ENCODE peak calls at places on chromosomes 5 and 9, in seven cellular contexts. C is uterus; Q is IMR-90; G is coronary artery; U is psoas muscle; S is A549; B is CD8-positive, alpha-beta T cell. R is an unnamed sample.

GRCh38 chr5:179162351-179163235 is 102.4 kb downstream of the ZNF354C start:
- DNase-seq in C (peak), B (no peak), S (no peak), Q (no peak), G (no peak), U (no peak), R (no peak)

GRCh38 chr9:93010056-93010455 is 48.4 kb upstream of the SUSD3 start:
- DNase-seq in G (no peak), S (no peak), B (no peak), U (no peak), C (no peak), Q (no peak), R (no peak)

GRCh38 chr9:20219437-20219836 is 402.9 kb downstream of the MLLT3 start:
- DNase-seq in B (no peak), U (no peak), S (no peak), C (no peak), Q (no peak), G (no peak), R (no peak)

GRCh38 chr9:134066923-134067851 is 639 bp downstream of the BRD3 start:
- DNase-seq in G (peak), U (peak), B (peak), C (no peak), Q (peak), S (peak), R (peak)

GRCh38 chr5:342501-343460 is 21.3 kb downstream of the AHRR start:
- DNase-seq in B (no peak), C (no peak), G (no peak), S (no peak), Q (no peak), U (no peak), R (no peak)

GRCh38 chr5:10634056-10634455 is 70.2 kb downstream of the ANKRD33B start:
- DNase-seq in G (no peak), C (no peak), Q (no peak), S (no peak), B (no peak), U (no peak), R (no peak)

GRCh38 chr9:128149001-128149701 is at the start of gene LCN2:
- DNase-seq in Q (no peak), B (no peak), S (peak), C (no peak), U (no peak), G (no peak), R (peak)

GRCh38 chr9:112091805-112092204 is 83.3 kb downstream of the SUSD1 start:
- DNase-seq in Q (peak), B (no peak), U (no peak), C (no peak), G (no peak), S (no peak), R (peak)

GRCh38 chr5:43840424-43841232 is 237.6 kb downstream of the NNT start:
- DNase-seq in C (no peak), Q (no peak), U (no peak), S (no peak), G (no peak), B (no peak), R (no peak)

GRCh38 chr9:83474631-83475030 is 63.6 kb downstream of the FRMD3 start:
- DNase-seq in C (no peak), S (no peak), G (no peak), Q (no peak), U (no peak), B (no peak), R (no peak)

GRCh38 chr5:43313854-43314457 is 744 bp upstream of the HMGCS1 start:
- DNase-seq in B (no peak), U (no peak), Q (no peak), C (peak), G (no peak), S (no peak), R (no peak)

GRCh38 chr9:133635903-133636531 is at the start of gene DBH:
- DNase-seq in C (no peak), B (no peak), G (no peak), U (no peak), S (no peak), Q (no peak), R (no peak)

GRCh38 chr5:179585903-179586511 is 35.7 kb downstream of the RUFY1 start:
- DNase-seq in Q (no peak), B (no peak), C (no peak), U (no peak), G (no peak), S (no peak), R (no peak)

GRCh38 chr9:36316049-36316448 is 57.8 kb upstream of the GNE start:
- DNase-seq in U (no peak), S (no peak), B (no peak), C (no peak), Q (no peak), G (no peak), R (no peak)

GRCh38 chr9:4137234-4137633 is 162.6 kb downstream of the GLIS3 start:
- DNase-seq in U (no peak), B (no peak), C (no peak), S (peak), G (no peak), Q (peak), R (no peak)

GRCh38 chr5:161548472-161549094 is 2.1 kb upstream of the GABRB2 start:
- DNase-seq in G (no peak), S (no peak), Q (no peak), C (no peak), B (no peak), U (no peak), R (no peak)

GRCh38 chr9:133558191-133559126 is 24.0 kb downstream of the ADAMTSL2 start:
- DNase-seq in S (peak), Q (peak), U (no peak), C (peak), G (no peak), B (no peak), R (no peak)

GRCh38 chr5:116371935-116372334 is 202.7 kb downstream of the SEMA6A start:
- DNase-seq in U (no peak), Q (no peak), S (no peak), G (no peak), B (no peak), C (no peak), R (no peak)

GRCh38 chr5:175814676-175815075 is 56.7 kb upstream of the CPLX2 start:
- DNase-seq in B (no peak), G (no peak), U (peak), Q (peak), S (peak), C (no peak), R (no peak)

GRCh38 chr9:36999728-37000333 is 34.2 kb downstream of the PAX5 start:
- DNase-seq in C (no peak), B (no peak), G (no peak), Q (no peak), S (no peak), U (no peak), R (no peak)

GRCh38 chr5:115835481-115835880 is 5.9 kb downstream of the ATG12 start:
- DNase-seq in U (no peak), G (no peak), B (no peak), C (no peak), Q (no peak), S (no peak), R (no peak)

GRCh38 chr9:14168381-14168780 is 145.6 kb downstream of the NFIB start:
- DNase-seq in U (no peak), Q (no peak), S (no peak), B (no peak), G (no peak), C (no peak), R (no peak)

GRCh38 chr9:113963017-113963620 is 87.0 kb downstream of the ZNF618 start:
- DNase-seq in U (peak), S (peak), G (no peak), B (no peak), C (no peak), Q (peak), R (no peak)

GRCh38 chr9:109440797-109441287 is 57.3 kb downstream of the PTPN3 start:
- DNase-seq in U (no peak), B (peak), C (peak), Q (peak), S (peak), G (no peak), R (no peak)

GRCh38 chr5:11719888-11720481 is 184.3 kb downstream of the CTNND2 start:
- DNase-seq in C (no peak), B (no peak), S (no peak), Q (no peak), G (no peak), U (no peak), R (peak)

GRCh38 chr5:134143964-134144941 is 29.8 kb downstream of the TCF7 start:
- DNase-seq in Q (no peak), U (no peak), S (no peak), C (no peak), G (no peak), B (peak), R (no peak)

GRCh38 chr9:133144142-133144886 is 19.4 kb downstream of the GBGT1 start:
- DNase-seq in B (peak), S (peak), C (peak), G (no peak), Q (peak), U (peak), R (peak)

GRCh38 chr5:158456756-158457155 is 597.8 kb upstream of the CLINT1 start:
- DNase-seq in Q (peak), U (peak), C (no peak), S (peak), B (no peak), G (no peak), R (no peak)

GRCh38 chr9:132673355-132673754 is 3.1 kb downstream of the GTF3C4 start:
- DNase-seq in B (no peak), Q (peak), U (no peak), G (no peak), S (peak), C (no peak), R (no peak)

GRCh38 chr5:177982072-177982727 is 13.8 kb downstream of the PROP1 start:
- DNase-seq in Q (no peak), B (peak), S (peak), U (no peak), G (no peak), C (no peak), R (no peak)

GRCh38 chr9:94903961-94904421 is 177.5 kb downstream of the AOPEP start:
- DNase-seq in Q (peak), C (no peak), S (no peak), G (no peak), B (no peak), U (no peak), R (no peak)

DNA sequence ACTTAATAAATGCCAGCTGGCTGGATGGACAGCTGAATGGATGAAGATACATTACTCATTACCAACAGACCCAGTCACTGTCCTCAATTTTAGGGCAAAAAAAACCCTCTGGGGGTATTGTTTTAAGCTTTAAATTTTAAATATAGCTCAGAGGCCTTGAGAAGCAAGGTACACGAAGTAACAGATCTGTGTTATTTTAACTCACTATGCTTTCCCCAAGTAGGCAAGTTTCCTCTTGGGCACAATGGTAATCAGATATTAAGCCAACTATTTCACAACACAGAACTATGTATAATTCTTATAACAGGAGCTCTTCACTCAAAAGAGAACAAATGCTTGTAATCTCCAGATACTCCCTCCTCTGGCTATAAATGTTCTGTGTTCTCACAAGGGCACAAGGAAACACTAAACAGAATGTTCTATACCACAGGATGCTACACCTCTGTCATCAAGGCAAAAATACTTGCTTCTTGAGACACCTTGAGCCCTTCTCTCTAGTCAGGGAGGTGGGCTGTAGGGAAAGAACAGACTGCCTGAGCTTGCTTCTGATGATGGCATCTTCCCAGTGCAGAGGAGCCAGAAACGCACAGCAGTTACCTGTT is 443.8 kb downstream of the SPOCK1 start:
- DNase-seq in G (no peak), Q (no peak), C (no peak), U (no peak), S (no peak), B (no peak), R (no peak)
- H3K27ac ChIP-seq in G (no peak), Q (no peak), C (no peak), U (no peak), S (no peak), B (no peak), R (no peak)

GRCh38 chr5:76715734-76716455 is at the start of gene F2R:
- DNase-seq in C (no peak), U (peak), Q (peak), B (peak), S (peak), G (peak), R (peak)
- TF ChIP-seq CTCF in C (peak), U (peak), Q (peak), B (peak), S (peak), G (peak), R (peak)

GRCh38 chr5:151018846-151019245 is 1.5 kb upstream of the GPX3 start:
- DNase-seq in C (no peak), U (no peak), Q (no peak), G (no peak), B (no peak), S (no peak), R (no peak)

GRCh38 chr5:151017897-151018296 is 2.5 kb upstream of the GPX3 start:
- DNase-seq in G (no peak), U (no peak), B (no peak), Q (no peak), C (no peak), S (no peak), R (no peak)

GRCh38 chr5:151015974-151016587 is 4.3 kb upstream of the GPX3 start:
- DNase-seq in G (no peak), S (no peak), U (no peak), Q (no peak), C (no peak), B (no peak), R (no peak)

GRCh38 chr5:151014680-151015343 is 5.6 kb upstream of the GPX3 start:
- DNase-seq in C (no peak), U (no peak), G (no peak), S (no peak), Q (no peak), B (no peak), R (no peak)

DNA sequence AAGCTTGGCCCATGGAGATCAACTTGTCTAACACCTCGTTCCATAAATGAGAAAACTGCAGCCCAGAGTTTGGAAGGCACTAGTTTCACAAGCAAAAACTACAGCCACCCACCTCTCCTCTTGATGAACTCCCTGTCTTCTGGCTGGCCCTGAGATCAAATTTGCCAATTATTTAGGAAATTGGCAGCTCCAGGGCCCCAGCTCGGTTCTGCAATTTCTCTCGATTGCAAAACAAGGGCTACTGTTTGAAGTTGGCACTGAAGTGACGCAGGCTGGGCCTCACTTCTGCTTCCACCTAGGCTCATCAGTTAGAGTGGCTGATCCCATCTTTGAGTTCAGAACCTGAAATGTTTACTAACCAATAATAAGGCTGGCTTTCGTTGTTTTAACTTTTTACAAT is 3.7 kb upstream of the GPX3 start:
- DNase-seq in U (peak), G (no peak), Q (no peak), B (no peak), C (no peak), S (no peak), R (peak)
- H3K27ac ChIP-seq in U (peak), G (no peak), Q (no peak), B (no peak), C (no peak), S (no peak), R (peak)

DNA sequence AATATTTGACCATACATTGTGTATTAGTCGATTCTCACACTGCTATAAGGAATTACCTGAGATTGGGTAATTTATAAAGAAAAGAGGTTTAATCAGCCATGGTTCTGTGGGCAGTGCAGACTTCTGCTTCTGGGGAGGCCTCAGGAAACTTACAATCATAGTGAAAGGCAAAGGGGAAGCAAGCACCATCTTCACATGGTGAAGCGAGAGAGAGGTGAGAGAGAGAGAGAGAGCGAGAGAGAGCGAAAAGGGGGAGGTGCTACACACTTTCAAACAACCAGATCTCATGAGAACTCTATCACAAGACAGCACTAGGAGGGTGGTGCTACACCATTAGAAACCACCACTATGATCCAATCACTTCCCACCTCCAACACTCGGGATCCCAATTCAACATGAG is 4.1 kb upstream of the GRAMD2B start:
- DNase-seq in U (no peak), G (no peak), B (no peak), C (no peak), S (no peak), Q (no peak), R (no peak)
- TF ChIP-seq CTCF in U (no peak), G (no peak), B (no peak), C (no peak), S (no peak), Q (no peak), R (no peak)

DNA sequence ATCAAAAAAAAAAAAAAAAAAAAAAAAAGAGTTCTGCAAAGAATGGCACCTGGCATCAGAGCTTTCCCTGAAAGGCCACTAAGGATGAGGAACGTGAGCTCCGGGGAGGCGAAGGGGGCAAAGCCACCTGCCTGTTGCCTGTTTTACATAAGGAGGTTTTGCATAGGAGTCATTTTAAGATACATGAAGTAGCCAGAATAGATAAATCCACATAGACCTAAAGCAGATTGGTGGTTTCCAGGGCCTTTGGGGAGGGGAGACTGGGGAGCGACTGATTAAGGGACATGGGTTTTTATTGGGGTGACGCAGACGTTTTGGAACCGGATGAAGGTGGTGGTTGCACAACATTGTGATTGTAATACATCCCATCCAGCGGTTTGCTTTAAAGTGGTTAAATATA is 7.1 kb downstream of the NEK6 start:
- DNase-seq in C (no peak), S (no peak), Q (peak), U (no peak), G (no peak), B (no peak), R (no peak)
- H3K27ac ChIP-seq in C (no peak), S (no peak), Q (peak), U (no peak), G (no peak), B (no peak), R (peak)

GRCh38 chr5:9337908-9338307 is 208.0 kb downstream of the SEMA5A start:
- DNase-seq in G (no peak), Q (peak), S (no peak), C (no peak), B (no peak), U (no peak), R (no peak)

GRCh38 chr5:9338796-9339195 is 207.1 kb downstream of the SEMA5A start:
- DNase-seq in B (no peak), C (no peak), Q (peak), G (no peak), S (no peak), U (no peak), R (no peak)

GRCh38 chr5:9340095-9340494 is 205.8 kb downstream of the SEMA5A start:
- DNase-seq in Q (no peak), S (no peak), G (no peak), U (no peak), B (no peak), C (no peak), R (no peak)

GRCh38 chr5:9342161-9342787 is 203.6 kb downstream of the SEMA5A start:
- DNase-seq in Q (no peak), C (no peak), S (no peak), U (no peak), B (no peak), G (no peak), R (no peak)

DNA sequence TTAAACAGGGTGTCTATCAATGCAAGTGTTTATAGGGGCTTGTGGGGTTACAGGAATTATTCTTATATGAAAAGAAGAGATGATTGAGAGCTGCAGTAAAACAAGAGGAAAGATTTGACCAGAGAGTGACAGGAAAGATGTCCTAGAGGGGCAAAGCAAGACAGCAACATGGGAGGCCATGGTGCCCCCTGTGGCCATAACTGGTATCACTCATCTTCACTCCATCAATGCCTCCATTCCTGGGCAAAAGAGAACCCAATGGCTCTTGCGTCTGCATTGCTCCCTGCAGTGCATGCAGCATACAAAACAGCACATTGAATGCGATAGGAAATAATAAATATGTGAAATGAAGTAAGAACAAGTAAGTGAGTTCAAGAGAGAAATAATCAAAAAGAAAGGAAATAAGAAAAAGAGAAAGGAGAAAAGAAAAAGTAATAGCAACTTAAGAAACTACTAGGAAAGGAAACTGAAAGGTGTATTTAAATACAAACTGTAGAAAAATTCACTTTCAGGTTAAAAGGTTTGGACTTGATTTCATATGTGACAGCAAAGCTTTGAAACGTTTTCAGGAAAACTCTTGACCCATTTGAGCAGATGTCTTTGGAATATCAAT is 206.6 kb downstream of the SEMA5A start:
- DNase-seq in G (no peak), Q (no peak), S (no peak), B (no peak), C (no peak), U (no peak), R (no peak)
- TF ChIP-seq CTCF in G (no peak), Q (peak), S (no peak), B (no peak), C (no peak), U (no peak), R (no peak)